ENCODE peak calls at places on chromosomes 13 and 19, in six cellular contexts. J is HepG2, C is suprapubic skin, Z is sigmoid colon, B is HCT116, K is endothelial cell of umbilical vein. D is an unnamed sample.

GRCh38 chr13:32838985-32839384 is 177.2 kb upstream of the KL start:
- DNase-seq in J (peak; percentile 24), C (no peak), Z (peak; percentile 74), B (no peak), K (no peak), D (no peak)

GRCh38 chr13:75347925-75348324 is 134.0 kb downstream of the TBC1D4 start:
- DNase-seq in J (no peak), C (no peak), Z (no peak), B (no peak), K (no peak), D (no peak)

GRCh38 chr13:75860935-75861334 is 224.8 kb downstream of the LMO7 start:
- DNase-seq in J (no peak), C (no peak), Z (no peak), B (no peak), K (no peak), D (no peak)

GRCh38 chr19:6312018-6312417 is 21.4 kb downstream of the ACER1 start:
- DNase-seq in J (no peak), C (no peak), Z (no peak), B (no peak), K (no peak), D (no peak)

GRCh38 chr13:76677047-76677446 is 209.2 kb downstream of the KCTD12 start:
- DNase-seq in J (no peak), C (no peak), Z (peak; percentile 74), B (no peak), K (peak; percentile 34), D (no peak)

GRCh38 chr13:23765531-23765930 is 123.7 kb downstream of the MIPEP start:
- DNase-seq in J (no peak), C (no peak), Z (no peak), B (no peak), K (no peak), D (no peak)

GRCh38 chr13:21478881-21479808 is 20.0 kb upstream of the ZDHHC20 start:
- DNase-seq in J (peak; percentile 72), C (no peak), Z (no peak), B (peak; percentile 72), K (peak; percentile 79), D (no peak)

GRCh38 chr19:44623080-44623479 is 9.7 kb downstream of the IGSF23 start:
- DNase-seq in J (no peak), C (no peak), Z (no peak), B (no peak), K (peak; percentile 80), D (no peak)

GRCh38 chr19:3506384-3507340 is 551 bp downstream of the FZR1 start:
- DNase-seq in J (no peak), C (peak; percentile 84), Z (peak; percentile 80), B (no peak), K (peak; percentile 14), D (peak; percentile 43)

GRCh38 chr19:46717034-46717715 is at the start of gene PRKD2:
- DNase-seq in J (peak; percentile 57), C (peak; percentile 95), Z (peak; percentile 96), B (no peak), K (peak; percentile 84), D (peak; percentile 92)

GRCh38 chr13:114325729-114326128 is 11.4 kb downstream of the CHAMP1 start:
- DNase-seq in J (no peak), C (no peak), Z (no peak), B (no peak), K (no peak), D (no peak)

GRCh38 chr13:21673592-21674270 is 2.9 kb downstream of the FGF9 start:
- DNase-seq in J (no peak), C (no peak), Z (peak; percentile 61), B (no peak), K (peak; percentile 23), D (no peak)

GRCh38 chr13:50645092-50645491 is 198.4 kb downstream of the DLEU7 start:
- DNase-seq in J (no peak), C (no peak), Z (no peak), B (no peak), K (no peak), D (no peak)

GRCh38 chr19:1503089-1503924 is 9.5 kb downstream of the ADAMTSL5 start:
- DNase-seq in J (no peak), C (peak; percentile 68), Z (peak; percentile 69), B (no peak), K (no peak), D (no peak)

GRCh38 chr13:41842029-41842428 is 118.9 kb downstream of the VWA8 start:
- DNase-seq in J (no peak), C (no peak), Z (no peak), B (no peak), K (peak; percentile 51), D (no peak)

GRCh38 chr19:45526143-45526542 is 18.9 kb downstream of the VASP start:
- DNase-seq in J (peak; percentile 78), C (no peak), Z (peak; percentile 83), B (no peak), K (peak; percentile 57), D (peak; percentile 65)

GRCh38 chr13:94435604-94436226 is 43.8 kb downstream of the DCT start:
- DNase-seq in J (peak; percentile 27), C (no peak), Z (no peak), B (peak; percentile 34), K (peak; percentile 43), D (no peak)

DNA sequence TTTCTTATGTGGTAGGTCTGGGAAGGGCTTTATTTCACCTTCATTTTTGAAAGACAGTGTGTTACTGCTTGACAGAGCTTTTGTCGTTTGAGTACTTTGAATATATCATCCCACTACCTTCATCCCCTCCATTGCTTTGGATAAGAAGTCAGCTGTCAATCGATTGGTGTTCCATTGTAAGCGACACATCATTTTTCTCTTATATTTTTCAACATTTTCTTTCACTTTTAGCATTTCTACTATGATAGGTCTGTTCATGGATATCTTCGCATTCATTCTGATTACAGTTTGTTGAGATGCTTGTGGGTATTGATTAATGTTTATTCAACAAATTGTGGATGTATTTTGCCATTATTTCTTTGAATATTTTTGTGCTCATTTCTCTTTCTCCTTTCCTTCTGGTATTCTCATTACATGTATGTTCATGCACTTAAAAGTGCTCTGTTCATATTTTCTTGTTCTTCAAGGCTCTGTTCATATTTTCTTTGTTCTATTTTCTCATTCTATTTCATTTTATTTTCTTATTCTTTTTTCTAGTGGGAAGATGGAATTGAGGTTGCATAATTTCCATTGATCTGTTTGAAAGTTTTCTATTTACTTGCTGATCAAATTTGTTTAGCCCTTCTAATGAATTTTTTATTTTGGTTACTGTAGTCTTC is 29.2 kb downstream of the ZNF546 start:
- DNase-seq in J (no peak), C (no peak), Z (no peak), B (no peak), K (no peak), D (no peak)
- H3K9me3 ChIP-seq in J (peaks cover 82% of the 10 kb centered on the region), C (peaks cover 71% of the 10 kb centered on the region), Z (peaks cover 58% of the 10 kb centered on the region), B (peaks cover 50% of the 10 kb centered on the region), K (peaks cover 12% of the 10 kb centered on the region), D (peaks cover 99% of the 10 kb centered on the region)

GRCh38 chr19:20243629-20244028 is 76.6 kb downstream of the ZNF486 start:
- DNase-seq in J (no peak), C (no peak), Z (no peak), B (no peak), K (no peak), D (no peak)

GRCh38 chr19:20235156-20235555 is 68.1 kb downstream of the ZNF486 start:
- DNase-seq in J (no peak), C (no peak), Z (no peak), B (no peak), K (no peak), D (no peak)

GRCh38 chr19:20233105-20233504 is 66.1 kb downstream of the ZNF486 start:
- DNase-seq in J (no peak), C (no peak), Z (no peak), B (no peak), K (no peak), D (no peak)

DNA sequence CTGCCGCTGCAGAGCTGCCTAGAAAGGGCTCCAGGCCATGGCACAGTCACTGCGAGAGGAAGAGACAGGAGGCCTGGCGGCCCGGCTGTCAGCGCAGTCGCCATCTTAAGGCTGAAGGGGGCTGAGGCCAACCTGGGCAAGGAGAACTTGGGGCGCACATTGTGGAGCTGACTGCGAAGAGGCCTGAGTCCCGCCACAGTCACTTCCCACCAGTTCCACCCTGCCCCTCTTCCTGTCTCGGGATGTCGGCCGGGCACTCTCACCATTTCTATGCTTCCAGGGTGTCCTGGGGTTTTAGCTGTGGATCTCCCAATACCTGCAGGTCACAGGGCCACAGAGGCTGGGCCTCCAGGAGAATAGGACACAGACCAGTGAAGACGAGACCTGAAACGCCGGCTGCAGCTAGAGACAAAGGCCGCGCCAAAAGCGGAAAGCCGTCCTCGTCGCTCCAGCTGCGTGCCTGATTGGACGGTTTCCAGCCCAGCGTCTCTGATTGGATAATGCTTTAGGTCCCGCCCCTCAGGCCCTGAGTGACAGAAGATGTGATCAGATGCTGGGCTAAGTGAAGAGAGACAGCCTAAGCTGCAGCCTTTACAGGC is 71.1 kb downstream of the ZNF486 start:
- DNase-seq in J (no peak), C (peak; percentile 90), Z (peak; percentile 94), B (no peak), K (peak; percentile 88), D (peak; percentile 93)
- TF ChIP-seq POLR2AphosphoS5 in J (no peak), C (no peak), Z (no peak), B (no peak), K (no peak), D (no peak)

GRCh38 chr13:113178896-113179167 is 20.4 kb downstream of the PROZ start:
- DNase-seq in J (no peak), C (no peak), Z (no peak), B (no peak), K (no peak), D (no peak)

GRCh38 chr13:113176292-113176691 is 17.8 kb downstream of the PROZ start:
- DNase-seq in J (no peak), C (no peak), Z (no peak), B (no peak), K (no peak), D (no peak)

GRCh38 chr13:113179374-113180230 is 21.2 kb downstream of the PROZ start:
- DNase-seq in J (no peak), C (no peak), Z (no peak), B (no peak), K (no peak), D (no peak)

GRCh38 chr13:113178070-113178895 is 19.8 kb downstream of the PROZ start:
- DNase-seq in J (no peak), C (no peak), Z (no peak), B (no peak), K (peak; percentile 24), D (no peak)

DNA sequence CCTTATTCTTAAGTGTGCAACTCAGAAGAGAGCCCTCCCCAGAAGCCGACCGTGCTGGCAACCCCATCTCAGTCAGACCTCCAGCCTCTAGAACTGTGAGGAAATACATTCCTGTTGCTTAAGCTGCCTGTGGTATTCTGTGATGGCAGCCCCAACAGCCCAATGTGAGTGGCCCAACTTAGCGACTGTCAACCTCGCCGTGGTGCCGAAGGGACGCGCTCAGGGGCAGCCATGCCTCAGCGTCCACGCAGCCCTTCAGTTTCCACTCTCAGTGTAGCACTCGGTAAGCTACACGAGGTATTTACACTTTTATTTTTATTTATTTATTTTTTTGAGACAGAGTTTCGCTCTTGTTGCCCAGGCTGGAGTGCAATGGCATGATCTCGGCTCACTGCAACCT is 18.4 kb downstream of the PROZ start:
- DNase-seq in J (no peak), C (no peak), Z (no peak), B (no peak), K (no peak), D (no peak)
- H3K27ac ChIP-seq in J (no peak overlapping the region), C (no peak overlapping the region), Z (no peak overlapping the region), B (no peak overlapping the region), K (no peak overlapping the region), D (no peak overlapping the region)

DNA sequence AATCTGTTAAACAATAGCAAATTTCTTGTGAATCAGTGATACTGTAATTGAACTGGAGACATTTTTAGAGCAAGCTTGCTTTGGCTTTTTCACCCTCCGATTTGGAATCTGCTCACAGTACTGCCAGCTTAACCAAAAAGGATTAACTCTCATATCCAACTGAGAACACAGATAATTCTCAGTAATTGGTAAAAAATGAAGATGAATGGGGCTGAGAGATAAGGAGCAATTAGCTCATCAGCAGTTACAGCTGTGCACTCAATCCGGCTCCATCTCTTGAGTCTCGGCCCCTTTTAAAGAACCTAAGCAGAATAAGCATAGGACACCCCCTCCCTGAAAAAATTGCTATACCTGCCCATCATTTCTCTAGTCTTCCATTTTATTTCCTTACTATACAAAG is 242.4 kb downstream of the DACH1 start:
- DNase-seq in J (no peak), C (no peak), Z (no peak), B (no peak), K (peak; percentile 48), D (no peak)
- H3K9me3 ChIP-seq in J (no peaks in the 10 kb centered on the region), C (peaks cover 2% of the 10 kb centered on the region), Z (no peaks in the 10 kb centered on the region), B (no peaks in the 10 kb centered on the region), K (no peaks in the 10 kb centered on the region), D (no peaks in the 10 kb centered on the region)